ENCODE peak calls at places on chromosomes 2 and 18, in ten cellular contexts. One of them, this sample, is unnamed.

GRCh38 chr2:241272722-241273551 is 42.5 kb downstream of the HDLBP start:
- DNase-seq in activated naive CD8-positive, alpha-beta T cell treated with anti-CD3 and anti-CD28 coated beads, Interleukin-2, amount 50 U/mL, for 16 hours: peak
- DNase-seq in fibroblast of pulmonary artery: peak
- DNase-seq in dorsolateral prefrontal cortex: peak
- DNase-seq in amniotic stem cell: peak
- DNase-seq in T47D: peak
- DNase-seq in stimulated activated CD4-positive, alpha-beta T cell treated with anti-CD3 and anti-CD28 coated beads, Interleukin-15, amount 100 ng/mL, for 1 hour: peak
- DNase-seq in NCI-H1436 treated with DMSO at 0.1 percent for 48 hours: no peak
- DNase-seq in activated T-cell treated with anti-CD3 and anti-CD28 coated beads for 1 hour: peak
- DNase-seq in stromal cell of bone marrow: peak
- DNase-seq in this sample: no peak

GRCh38 chr2:150133623-150134022 is 353.8 kb downstream of the RND3 start:
- DNase-seq in activated naive CD8-positive, alpha-beta T cell treated with anti-CD3 and anti-CD28 coated beads, Interleukin-2, amount 50 U/mL, for 16 hours: no peak
- DNase-seq in fibroblast of pulmonary artery: peak
- DNase-seq in dorsolateral prefrontal cortex: no peak
- DNase-seq in amniotic stem cell: peak
- DNase-seq in T47D: peak
- DNase-seq in stimulated activated CD4-positive, alpha-beta T cell treated with anti-CD3 and anti-CD28 coated beads, Interleukin-15, amount 100 ng/mL, for 1 hour: no peak
- DNase-seq in NCI-H1436 treated with DMSO at 0.1 percent for 48 hours: no peak
- DNase-seq in activated T-cell treated with anti-CD3 and anti-CD28 coated beads for 1 hour: no peak
- DNase-seq in stromal cell of bone marrow: no peak
- DNase-seq in this sample: no peak

GRCh38 chr2:207879536-207879935 is 109.8 kb upstream of the FZD5 start:
- DNase-seq in activated naive CD8-positive, alpha-beta T cell treated with anti-CD3 and anti-CD28 coated beads, Interleukin-2, amount 50 U/mL, for 16 hours: no peak
- DNase-seq in fibroblast of pulmonary artery: no peak
- DNase-seq in dorsolateral prefrontal cortex: no peak
- DNase-seq in amniotic stem cell: peak
- DNase-seq in T47D: no peak
- DNase-seq in stimulated activated CD4-positive, alpha-beta T cell treated with anti-CD3 and anti-CD28 coated beads, Interleukin-15, amount 100 ng/mL, for 1 hour: no peak
- DNase-seq in NCI-H1436 treated with DMSO at 0.1 percent for 48 hours: no peak
- DNase-seq in activated T-cell treated with anti-CD3 and anti-CD28 coated beads for 1 hour: no peak
- DNase-seq in stromal cell of bone marrow: no peak
- DNase-seq in this sample: no peak

GRCh38 chr18:657311-657997 is at the start of gene TYMS:
- DNase-seq in activated naive CD8-positive, alpha-beta T cell treated with anti-CD3 and anti-CD28 coated beads, Interleukin-2, amount 50 U/mL, for 16 hours: no peak
- DNase-seq in fibroblast of pulmonary artery: peak
- DNase-seq in dorsolateral prefrontal cortex: no peak
- DNase-seq in amniotic stem cell: no peak
- DNase-seq in T47D: peak
- DNase-seq in stimulated activated CD4-positive, alpha-beta T cell treated with anti-CD3 and anti-CD28 coated beads, Interleukin-15, amount 100 ng/mL, for 1 hour: no peak
- DNase-seq in NCI-H1436 treated with DMSO at 0.1 percent for 48 hours: peak
- DNase-seq in activated T-cell treated with anti-CD3 and anti-CD28 coated beads for 1 hour: peak
- DNase-seq in stromal cell of bone marrow: peak
- DNase-seq in this sample: peak

GRCh38 chr2:119715409-119716295 is 36.7 kb downstream of the TMEM177 start:
- DNase-seq in activated naive CD8-positive, alpha-beta T cell treated with anti-CD3 and anti-CD28 coated beads, Interleukin-2, amount 50 U/mL, for 16 hours: no peak
- DNase-seq in fibroblast of pulmonary artery: no peak
- DNase-seq in dorsolateral prefrontal cortex: no peak
- DNase-seq in amniotic stem cell: no peak
- DNase-seq in T47D: no peak
- DNase-seq in stimulated activated CD4-positive, alpha-beta T cell treated with anti-CD3 and anti-CD28 coated beads, Interleukin-15, amount 100 ng/mL, for 1 hour: no peak
- DNase-seq in NCI-H1436 treated with DMSO at 0.1 percent for 48 hours: no peak
- DNase-seq in activated T-cell treated with anti-CD3 and anti-CD28 coated beads for 1 hour: no peak
- DNase-seq in stromal cell of bone marrow: no peak
- DNase-seq in this sample: no peak

GRCh38 chr2:156803243-156803642 is 367.1 kb downstream of the GPD2 start:
- DNase-seq in activated naive CD8-positive, alpha-beta T cell treated with anti-CD3 and anti-CD28 coated beads, Interleukin-2, amount 50 U/mL, for 16 hours: no peak
- DNase-seq in fibroblast of pulmonary artery: no peak
- DNase-seq in dorsolateral prefrontal cortex: no peak
- DNase-seq in amniotic stem cell: no peak
- DNase-seq in T47D: no peak
- DNase-seq in stimulated activated CD4-positive, alpha-beta T cell treated with anti-CD3 and anti-CD28 coated beads, Interleukin-15, amount 100 ng/mL, for 1 hour: no peak
- DNase-seq in NCI-H1436 treated with DMSO at 0.1 percent for 48 hours: no peak
- DNase-seq in activated T-cell treated with anti-CD3 and anti-CD28 coated beads for 1 hour: no peak
- DNase-seq in stromal cell of bone marrow: no peak
- DNase-seq in this sample: no peak

GRCh38 chr2:20050712-20051517 is 513 bp downstream of the LAPTM4A start:
- DNase-seq in activated naive CD8-positive, alpha-beta T cell treated with anti-CD3 and anti-CD28 coated beads, Interleukin-2, amount 50 U/mL, for 16 hours: no peak
- DNase-seq in fibroblast of pulmonary artery: peak
- DNase-seq in dorsolateral prefrontal cortex: no peak
- DNase-seq in amniotic stem cell: no peak
- DNase-seq in T47D: peak
- DNase-seq in stimulated activated CD4-positive, alpha-beta T cell treated with anti-CD3 and anti-CD28 coated beads, Interleukin-15, amount 100 ng/mL, for 1 hour: no peak
- DNase-seq in NCI-H1436 treated with DMSO at 0.1 percent for 48 hours: no peak
- DNase-seq in activated T-cell treated with anti-CD3 and anti-CD28 coated beads for 1 hour: no peak
- DNase-seq in stromal cell of bone marrow: peak
- DNase-seq in this sample: no peak

GRCh38 chr2:232621186-232621585 is 12.2 kb upstream of the EFHD1 start:
- DNase-seq in activated naive CD8-positive, alpha-beta T cell treated with anti-CD3 and anti-CD28 coated beads, Interleukin-2, amount 50 U/mL, for 16 hours: no peak
- DNase-seq in fibroblast of pulmonary artery: no peak
- DNase-seq in dorsolateral prefrontal cortex: no peak
- DNase-seq in amniotic stem cell: no peak
- DNase-seq in T47D: no peak
- DNase-seq in stimulated activated CD4-positive, alpha-beta T cell treated with anti-CD3 and anti-CD28 coated beads, Interleukin-15, amount 100 ng/mL, for 1 hour: no peak
- DNase-seq in NCI-H1436 treated with DMSO at 0.1 percent for 48 hours: no peak
- DNase-seq in activated T-cell treated with anti-CD3 and anti-CD28 coated beads for 1 hour: no peak
- DNase-seq in stromal cell of bone marrow: no peak
- DNase-seq in this sample: no peak

GRCh38 chr2:48423376-48423775 is 106.6 kb upstream of the STON1 start:
- DNase-seq in activated naive CD8-positive, alpha-beta T cell treated with anti-CD3 and anti-CD28 coated beads, Interleukin-2, amount 50 U/mL, for 16 hours: no peak
- DNase-seq in fibroblast of pulmonary artery: peak
- DNase-seq in dorsolateral prefrontal cortex: no peak
- DNase-seq in amniotic stem cell: peak
- DNase-seq in T47D: no peak
- DNase-seq in stimulated activated CD4-positive, alpha-beta T cell treated with anti-CD3 and anti-CD28 coated beads, Interleukin-15, amount 100 ng/mL, for 1 hour: no peak
- DNase-seq in NCI-H1436 treated with DMSO at 0.1 percent for 48 hours: no peak
- DNase-seq in activated T-cell treated with anti-CD3 and anti-CD28 coated beads for 1 hour: no peak
- DNase-seq in stromal cell of bone marrow: peak
- DNase-seq in this sample: no peak

GRCh38 chr18:41905786-41906527 is 49.1 kb upstream of the PIK3C3 start:
- DNase-seq in activated naive CD8-positive, alpha-beta T cell treated with anti-CD3 and anti-CD28 coated beads, Interleukin-2, amount 50 U/mL, for 16 hours: no peak
- DNase-seq in fibroblast of pulmonary artery: no peak
- DNase-seq in dorsolateral prefrontal cortex: no peak
- DNase-seq in amniotic stem cell: no peak
- DNase-seq in T47D: no peak
- DNase-seq in stimulated activated CD4-positive, alpha-beta T cell treated with anti-CD3 and anti-CD28 coated beads, Interleukin-15, amount 100 ng/mL, for 1 hour: no peak
- DNase-seq in NCI-H1436 treated with DMSO at 0.1 percent for 48 hours: no peak
- DNase-seq in activated T-cell treated with anti-CD3 and anti-CD28 coated beads for 1 hour: no peak
- DNase-seq in stromal cell of bone marrow: no peak
- DNase-seq in this sample: no peak

GRCh38 chr18:32714571-32715148 is 58.2 kb downstream of the KLHL14 start:
- DNase-seq in activated naive CD8-positive, alpha-beta T cell treated with anti-CD3 and anti-CD28 coated beads, Interleukin-2, amount 50 U/mL, for 16 hours: no peak
- DNase-seq in fibroblast of pulmonary artery: peak
- DNase-seq in dorsolateral prefrontal cortex: no peak
- DNase-seq in amniotic stem cell: no peak
- DNase-seq in T47D: peak
- DNase-seq in stimulated activated CD4-positive, alpha-beta T cell treated with anti-CD3 and anti-CD28 coated beads, Interleukin-15, amount 100 ng/mL, for 1 hour: no peak
- DNase-seq in NCI-H1436 treated with DMSO at 0.1 percent for 48 hours: peak
- DNase-seq in activated T-cell treated with anti-CD3 and anti-CD28 coated beads for 1 hour: no peak
- DNase-seq in stromal cell of bone marrow: peak
- DNase-seq in this sample: peak

GRCh38 chr2:141641462-141641861 is 489.4 kb downstream of the LRP1B start:
- DNase-seq in activated naive CD8-positive, alpha-beta T cell treated with anti-CD3 and anti-CD28 coated beads, Interleukin-2, amount 50 U/mL, for 16 hours: no peak
- DNase-seq in fibroblast of pulmonary artery: peak
- DNase-seq in dorsolateral prefrontal cortex: no peak
- DNase-seq in amniotic stem cell: no peak
- DNase-seq in T47D: no peak
- DNase-seq in stimulated activated CD4-positive, alpha-beta T cell treated with anti-CD3 and anti-CD28 coated beads, Interleukin-15, amount 100 ng/mL, for 1 hour: no peak
- DNase-seq in NCI-H1436 treated with DMSO at 0.1 percent for 48 hours: no peak
- DNase-seq in activated T-cell treated with anti-CD3 and anti-CD28 coated beads for 1 hour: no peak
- DNase-seq in stromal cell of bone marrow: no peak
- DNase-seq in this sample: no peak

GRCh38 chr18:6891788-6892187 is 162.3 kb downstream of the ARHGAP28 start:
- DNase-seq in activated naive CD8-positive, alpha-beta T cell treated with anti-CD3 and anti-CD28 coated beads, Interleukin-2, amount 50 U/mL, for 16 hours: no peak
- DNase-seq in fibroblast of pulmonary artery: no peak
- DNase-seq in dorsolateral prefrontal cortex: no peak
- DNase-seq in amniotic stem cell: no peak
- DNase-seq in T47D: no peak
- DNase-seq in stimulated activated CD4-positive, alpha-beta T cell treated with anti-CD3 and anti-CD28 coated beads, Interleukin-15, amount 100 ng/mL, for 1 hour: no peak
- DNase-seq in NCI-H1436 treated with DMSO at 0.1 percent for 48 hours: no peak
- DNase-seq in activated T-cell treated with anti-CD3 and anti-CD28 coated beads for 1 hour: no peak
- DNase-seq in stromal cell of bone marrow: no peak
- DNase-seq in this sample: no peak

GRCh38 chr18:66553824-66554223 is 50.1 kb downstream of the CDH19 start:
- DNase-seq in activated naive CD8-positive, alpha-beta T cell treated with anti-CD3 and anti-CD28 coated beads, Interleukin-2, amount 50 U/mL, for 16 hours: no peak
- DNase-seq in fibroblast of pulmonary artery: peak
- DNase-seq in dorsolateral prefrontal cortex: no peak
- DNase-seq in amniotic stem cell: no peak
- DNase-seq in T47D: no peak
- DNase-seq in stimulated activated CD4-positive, alpha-beta T cell treated with anti-CD3 and anti-CD28 coated beads, Interleukin-15, amount 100 ng/mL, for 1 hour: no peak
- DNase-seq in NCI-H1436 treated with DMSO at 0.1 percent for 48 hours: no peak
- DNase-seq in activated T-cell treated with anti-CD3 and anti-CD28 coated beads for 1 hour: no peak
- DNase-seq in stromal cell of bone marrow: no peak
- DNase-seq in this sample: no peak

GRCh38 chr18:13288509-13289138 is 70.1 kb downstream of the LDLRAD4 start:
- DNase-seq in activated naive CD8-positive, alpha-beta T cell treated with anti-CD3 and anti-CD28 coated beads, Interleukin-2, amount 50 U/mL, for 16 hours: no peak
- DNase-seq in fibroblast of pulmonary artery: no peak
- DNase-seq in dorsolateral prefrontal cortex: no peak
- DNase-seq in amniotic stem cell: no peak
- DNase-seq in T47D: no peak
- DNase-seq in stimulated activated CD4-positive, alpha-beta T cell treated with anti-CD3 and anti-CD28 coated beads, Interleukin-15, amount 100 ng/mL, for 1 hour: no peak
- DNase-seq in NCI-H1436 treated with DMSO at 0.1 percent for 48 hours: no peak
- DNase-seq in activated T-cell treated with anti-CD3 and anti-CD28 coated beads for 1 hour: no peak
- DNase-seq in stromal cell of bone marrow: no peak
- DNase-seq in this sample: no peak

GRCh38 chr2:44965684-44966083 is 24.2 kb downstream of the SIX3 start:
- DNase-seq in activated naive CD8-positive, alpha-beta T cell treated with anti-CD3 and anti-CD28 coated beads, Interleukin-2, amount 50 U/mL, for 16 hours: no peak
- DNase-seq in fibroblast of pulmonary artery: no peak
- DNase-seq in dorsolateral prefrontal cortex: no peak
- DNase-seq in amniotic stem cell: no peak
- DNase-seq in T47D: no peak
- DNase-seq in stimulated activated CD4-positive, alpha-beta T cell treated with anti-CD3 and anti-CD28 coated beads, Interleukin-15, amount 100 ng/mL, for 1 hour: no peak
- DNase-seq in NCI-H1436 treated with DMSO at 0.1 percent for 48 hours: no peak
- DNase-seq in activated T-cell treated with anti-CD3 and anti-CD28 coated beads for 1 hour: no peak
- DNase-seq in stromal cell of bone marrow: no peak
- DNase-seq in this sample: no peak

GRCh38 chr2:51795248-51795888 is 763.4 kb upstream of the NRXN1 start:
- DNase-seq in activated naive CD8-positive, alpha-beta T cell treated with anti-CD3 and anti-CD28 coated beads, Interleukin-2, amount 50 U/mL, for 16 hours: no peak
- DNase-seq in fibroblast of pulmonary artery: no peak
- DNase-seq in dorsolateral prefrontal cortex: no peak
- DNase-seq in amniotic stem cell: no peak
- DNase-seq in T47D: peak
- DNase-seq in stimulated activated CD4-positive, alpha-beta T cell treated with anti-CD3 and anti-CD28 coated beads, Interleukin-15, amount 100 ng/mL, for 1 hour: no peak
- DNase-seq in NCI-H1436 treated with DMSO at 0.1 percent for 48 hours: no peak
- DNase-seq in activated T-cell treated with anti-CD3 and anti-CD28 coated beads for 1 hour: no peak
- DNase-seq in stromal cell of bone marrow: no peak
- DNase-seq in this sample: peak

GRCh38 chr2:48755473-48755872 is at the start of gene LHCGR:
- DNase-seq in activated naive CD8-positive, alpha-beta T cell treated with anti-CD3 and anti-CD28 coated beads, Interleukin-2, amount 50 U/mL, for 16 hours: no peak
- DNase-seq in fibroblast of pulmonary artery: peak
- DNase-seq in dorsolateral prefrontal cortex: no peak
- DNase-seq in amniotic stem cell: no peak
- DNase-seq in T47D: no peak
- DNase-seq in stimulated activated CD4-positive, alpha-beta T cell treated with anti-CD3 and anti-CD28 coated beads, Interleukin-15, amount 100 ng/mL, for 1 hour: no peak
- DNase-seq in NCI-H1436 treated with DMSO at 0.1 percent for 48 hours: no peak
- DNase-seq in activated T-cell treated with anti-CD3 and anti-CD28 coated beads for 1 hour: no peak
- DNase-seq in stromal cell of bone marrow: no peak
- DNase-seq in this sample: no peak

GRCh38 chr2:189763908-189764661 is 1.5 kb upstream of the OSGEPL1 start:
- DNase-seq in activated naive CD8-positive, alpha-beta T cell treated with anti-CD3 and anti-CD28 coated beads, Interleukin-2, amount 50 U/mL, for 16 hours: no peak
- DNase-seq in fibroblast of pulmonary artery: peak
- DNase-seq in dorsolateral prefrontal cortex: no peak
- DNase-seq in amniotic stem cell: no peak
- DNase-seq in T47D: no peak
- DNase-seq in stimulated activated CD4-positive, alpha-beta T cell treated with anti-CD3 and anti-CD28 coated beads, Interleukin-15, amount 100 ng/mL, for 1 hour: no peak
- DNase-seq in NCI-H1436 treated with DMSO at 0.1 percent for 48 hours: no peak
- DNase-seq in activated T-cell treated with anti-CD3 and anti-CD28 coated beads for 1 hour: no peak
- DNase-seq in stromal cell of bone marrow: peak
- DNase-seq in this sample: no peak

GRCh38 chr2:101199153-101199810 is 48.1 kb upstream of the TBC1D8 start:
- DNase-seq in activated naive CD8-positive, alpha-beta T cell treated with anti-CD3 and anti-CD28 coated beads, Interleukin-2, amount 50 U/mL, for 16 hours: no peak
- DNase-seq in fibroblast of pulmonary artery: peak
- DNase-seq in dorsolateral prefrontal cortex: no peak
- DNase-seq in amniotic stem cell: no peak
- DNase-seq in T47D: no peak
- DNase-seq in stimulated activated CD4-positive, alpha-beta T cell treated with anti-CD3 and anti-CD28 coated beads, Interleukin-15, amount 100 ng/mL, for 1 hour: no peak
- DNase-seq in NCI-H1436 treated with DMSO at 0.1 percent for 48 hours: no peak
- DNase-seq in activated T-cell treated with anti-CD3 and anti-CD28 coated beads for 1 hour: no peak
- DNase-seq in stromal cell of bone marrow: no peak
- DNase-seq in this sample: no peak

GRCh38 chr2:124027182-124027581 is 2.1 kb downstream of the CNTNAP5 start:
- DNase-seq in activated naive CD8-positive, alpha-beta T cell treated with anti-CD3 and anti-CD28 coated beads, Interleukin-2, amount 50 U/mL, for 16 hours: no peak
- DNase-seq in fibroblast of pulmonary artery: peak
- DNase-seq in dorsolateral prefrontal cortex: no peak
- DNase-seq in amniotic stem cell: peak
- DNase-seq in T47D: peak
- DNase-seq in stimulated activated CD4-positive, alpha-beta T cell treated with anti-CD3 and anti-CD28 coated beads, Interleukin-15, amount 100 ng/mL, for 1 hour: no peak
- DNase-seq in NCI-H1436 treated with DMSO at 0.1 percent for 48 hours: peak
- DNase-seq in activated T-cell treated with anti-CD3 and anti-CD28 coated beads for 1 hour: no peak
- DNase-seq in stromal cell of bone marrow: peak
- DNase-seq in this sample: peak

GRCh38 chr2:54258171-54258570 is 2.1 kb upstream of the TSPYL6 start:
- DNase-seq in activated naive CD8-positive, alpha-beta T cell treated with anti-CD3 and anti-CD28 coated beads, Interleukin-2, amount 50 U/mL, for 16 hours: no peak
- DNase-seq in fibroblast of pulmonary artery: peak
- DNase-seq in dorsolateral prefrontal cortex: no peak
- DNase-seq in amniotic stem cell: no peak
- DNase-seq in T47D: no peak
- DNase-seq in stimulated activated CD4-positive, alpha-beta T cell treated with anti-CD3 and anti-CD28 coated beads, Interleukin-15, amount 100 ng/mL, for 1 hour: no peak
- DNase-seq in NCI-H1436 treated with DMSO at 0.1 percent for 48 hours: no peak
- DNase-seq in activated T-cell treated with anti-CD3 and anti-CD28 coated beads for 1 hour: no peak
- DNase-seq in stromal cell of bone marrow: no peak
- DNase-seq in this sample: no peak

GRCh38 chr2:50674876-50675275 is 357.1 kb downstream of the NRXN1 start:
- DNase-seq in activated naive CD8-positive, alpha-beta T cell treated with anti-CD3 and anti-CD28 coated beads, Interleukin-2, amount 50 U/mL, for 16 hours: no peak
- DNase-seq in fibroblast of pulmonary artery: no peak
- DNase-seq in dorsolateral prefrontal cortex: no peak
- DNase-seq in amniotic stem cell: no peak
- DNase-seq in T47D: no peak
- DNase-seq in stimulated activated CD4-positive, alpha-beta T cell treated with anti-CD3 and anti-CD28 coated beads, Interleukin-15, amount 100 ng/mL, for 1 hour: no peak
- DNase-seq in NCI-H1436 treated with DMSO at 0.1 percent for 48 hours: no peak
- DNase-seq in activated T-cell treated with anti-CD3 and anti-CD28 coated beads for 1 hour: no peak
- DNase-seq in stromal cell of bone marrow: no peak
- DNase-seq in this sample: no peak

GRCh38 chr18:58894937-58895336 is 30.3 kb downstream of the ZNF532 start:
- DNase-seq in activated naive CD8-positive, alpha-beta T cell treated with anti-CD3 and anti-CD28 coated beads, Interleukin-2, amount 50 U/mL, for 16 hours: no peak
- DNase-seq in fibroblast of pulmonary artery: no peak
- DNase-seq in dorsolateral prefrontal cortex: no peak
- DNase-seq in amniotic stem cell: no peak
- DNase-seq in T47D: no peak
- DNase-seq in stimulated activated CD4-positive, alpha-beta T cell treated with anti-CD3 and anti-CD28 coated beads, Interleukin-15, amount 100 ng/mL, for 1 hour: no peak
- DNase-seq in NCI-H1436 treated with DMSO at 0.1 percent for 48 hours: no peak
- DNase-seq in activated T-cell treated with anti-CD3 and anti-CD28 coated beads for 1 hour: no peak
- DNase-seq in stromal cell of bone marrow: no peak
- DNase-seq in this sample: no peak

GRCh38 chr2:47566207-47566858 is 163.4 kb downstream of the MSH2 start:
- DNase-seq in activated naive CD8-positive, alpha-beta T cell treated with anti-CD3 and anti-CD28 coated beads, Interleukin-2, amount 50 U/mL, for 16 hours: no peak
- DNase-seq in fibroblast of pulmonary artery: no peak
- DNase-seq in dorsolateral prefrontal cortex: no peak
- DNase-seq in amniotic stem cell: no peak
- DNase-seq in T47D: no peak
- DNase-seq in stimulated activated CD4-positive, alpha-beta T cell treated with anti-CD3 and anti-CD28 coated beads, Interleukin-15, amount 100 ng/mL, for 1 hour: no peak
- DNase-seq in NCI-H1436 treated with DMSO at 0.1 percent for 48 hours: no peak
- DNase-seq in activated T-cell treated with anti-CD3 and anti-CD28 coated beads for 1 hour: no peak
- DNase-seq in stromal cell of bone marrow: no peak
- DNase-seq in this sample: no peak

GRCh38 chr2:160279813-160280465 is 79.9 kb upstream of the ITGB6 start:
- DNase-seq in activated naive CD8-positive, alpha-beta T cell treated with anti-CD3 and anti-CD28 coated beads, Interleukin-2, amount 50 U/mL, for 16 hours: no peak
- DNase-seq in fibroblast of pulmonary artery: peak
- DNase-seq in dorsolateral prefrontal cortex: no peak
- DNase-seq in amniotic stem cell: no peak
- DNase-seq in T47D: no peak
- DNase-seq in stimulated activated CD4-positive, alpha-beta T cell treated with anti-CD3 and anti-CD28 coated beads, Interleukin-15, amount 100 ng/mL, for 1 hour: no peak
- DNase-seq in NCI-H1436 treated with DMSO at 0.1 percent for 48 hours: no peak
- DNase-seq in activated T-cell treated with anti-CD3 and anti-CD28 coated beads for 1 hour: no peak
- DNase-seq in stromal cell of bone marrow: no peak
- DNase-seq in this sample: peak

GRCh38 chr2:194002699-194003368 is 1654.2 kb upstream of the SLC39A10 start:
- DNase-seq in activated naive CD8-positive, alpha-beta T cell treated with anti-CD3 and anti-CD28 coated beads, Interleukin-2, amount 50 U/mL, for 16 hours: no peak
- DNase-seq in fibroblast of pulmonary artery: no peak
- DNase-seq in dorsolateral prefrontal cortex: no peak
- DNase-seq in amniotic stem cell: no peak
- DNase-seq in T47D: no peak
- DNase-seq in stimulated activated CD4-positive, alpha-beta T cell treated with anti-CD3 and anti-CD28 coated beads, Interleukin-15, amount 100 ng/mL, for 1 hour: no peak
- DNase-seq in NCI-H1436 treated with DMSO at 0.1 percent for 48 hours: no peak
- DNase-seq in activated T-cell treated with anti-CD3 and anti-CD28 coated beads for 1 hour: no peak
- DNase-seq in stromal cell of bone marrow: no peak
- DNase-seq in this sample: no peak

GRCh38 chr18:79378416-79379250 is 17.1 kb upstream of the NFATC1 start:
- DNase-seq in activated naive CD8-positive, alpha-beta T cell treated with anti-CD3 and anti-CD28 coated beads, Interleukin-2, amount 50 U/mL, for 16 hours: peak
- DNase-seq in fibroblast of pulmonary artery: peak
- DNase-seq in dorsolateral prefrontal cortex: peak
- DNase-seq in amniotic stem cell: no peak
- DNase-seq in T47D: peak
- DNase-seq in stimulated activated CD4-positive, alpha-beta T cell treated with anti-CD3 and anti-CD28 coated beads, Interleukin-15, amount 100 ng/mL, for 1 hour: peak
- DNase-seq in NCI-H1436 treated with DMSO at 0.1 percent for 48 hours: no peak
- DNase-seq in activated T-cell treated with anti-CD3 and anti-CD28 coated beads for 1 hour: peak
- DNase-seq in stromal cell of bone marrow: peak
- DNase-seq in this sample: no peak

This sample was measured in Jurkat, Clone E6-1.